ENCODE peak calls at places on chromosomes 2 and 18, in six cellular contexts. M is IMR-90, O is RWPE2, S is HCT116, P is cardiac muscle cell, V is testis. Z is an unnamed sample.
A peak's percentile ranks its signal among the peaks of the same experiment; 100 is the strongest.

GRCh38 chr2:32810909-32811495 is 135.8 kb upstream of the LTBP1 start:
- DNase-seq in M (no peak), O (no peak), S (no peak), P (no peak), V (no peak), Z (no peak)

GRCh38 chr18:76968073-76968472 is 145.7 kb downstream of the ZNF236 start:
- DNase-seq in M (no peak), O (no peak), S (no peak), P (no peak), V (no peak), Z (no peak)

GRCh38 chr2:101736861-101737291 is 39.4 kb downstream of the MAP4K4 start:
- DNase-seq in M (peak; percentile 80), O (no peak), S (no peak), P (peak; percentile 83), V (no peak), Z (no peak)

GRCh38 chr2:138103156-138103555 is 138.9 kb downstream of the HNMT start:
- DNase-seq in M (no peak), O (no peak), S (no peak), P (no peak), V (no peak), Z (no peak)

GRCh38 chr2:48104418-48104817 is 198.1 kb upstream of the FBXO11 start:
- DNase-seq in M (no peak), O (no peak), S (no peak), P (no peak), V (no peak), Z (no peak)

GRCh38 chr2:120937736-120938131 is 202.1 kb downstream of the GLI2 start:
- DNase-seq in M (peak; percentile 77), O (no peak), S (no peak), P (peak; percentile 94), V (peak; percentile 69), Z (no peak)

GRCh38 chr2:240581811-240582210 is 4.7 kb upstream of the CAPN10 start:
- DNase-seq in M (no peak), O (no peak), S (no peak), P (no peak), V (no peak), Z (no peak)

GRCh38 chr2:108268001-108268400 is 20.7 kb upstream of the SULT1C2 start:
- DNase-seq in M (peak; percentile 91), O (no peak), S (no peak), P (peak; percentile 59), V (no peak), Z (no peak)

GRCh38 chr2:137888845-137889244 is 75.4 kb upstream of the HNMT start:
- DNase-seq in M (no peak), O (no peak), S (peak; percentile 10), P (peak; percentile 43), V (peak; percentile 59), Z (peak; percentile 71)

GRCh38 chr2:47905454-47906260 is 641 bp downstream of the FBXO11 start:
- DNase-seq in M (peak; percentile 41), O (peak; percentile 61), S (no peak), P (peak; percentile 63), V (peak; percentile 65), Z (peak; percentile 77)

GRCh38 chr2:3739313-3739712 is 35.9 kb downstream of the DCDC2C start:
- DNase-seq in M (no peak), O (no peak), S (no peak), P (no peak), V (peak; percentile 30), Z (no peak)

GRCh38 chr2:16160281-16161084 is 220.1 kb downstream of the MYCN start:
- DNase-seq in M (no peak), O (no peak), S (no peak), P (no peak), V (no peak), Z (no peak)

GRCh38 chr2:145845207-145845894 is 1325.4 kb upstream of the ZEB2 start:
- DNase-seq in M (peak; percentile 4), O (no peak), S (no peak), P (peak; percentile 71), V (no peak), Z (no peak)

DNA sequence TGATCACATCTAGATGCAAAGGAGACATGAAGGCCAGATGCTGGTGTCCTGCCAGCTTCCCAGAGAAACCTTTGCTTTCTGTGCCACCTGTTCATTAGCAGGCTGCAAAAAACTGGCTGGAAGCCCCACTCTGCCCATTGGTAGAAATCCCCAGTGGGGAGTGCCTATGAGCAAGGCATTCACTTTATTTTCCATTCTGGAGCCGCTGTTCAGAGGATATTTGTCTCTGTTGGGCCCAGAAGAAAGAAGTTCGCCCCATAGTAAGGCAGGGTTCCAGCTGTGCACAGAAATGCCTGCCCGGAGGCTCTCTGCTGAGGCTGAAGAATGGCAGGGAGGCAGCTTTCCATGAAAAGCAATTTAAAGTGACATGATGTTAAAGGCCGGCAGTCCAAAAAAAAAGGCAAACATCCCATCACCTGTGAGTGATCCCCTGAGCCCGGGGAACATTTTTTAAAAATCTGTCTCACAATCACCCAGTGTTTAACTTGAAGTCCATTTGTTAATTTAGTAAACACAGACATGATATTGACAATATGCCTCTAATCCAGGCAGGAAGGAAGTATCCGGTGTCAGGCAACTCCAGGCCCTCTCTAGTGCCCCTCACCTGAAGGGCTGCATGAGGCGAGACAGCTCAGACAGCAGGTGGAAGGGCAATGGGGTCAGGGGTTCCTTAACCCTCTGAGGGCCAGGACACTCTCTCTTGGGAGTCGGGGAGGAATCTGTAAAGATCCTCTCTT is 265.1 kb upstream of the SIX2 start:
- DNase-seq in M (no peak), O (no peak), S (no peak), P (no peak), V (no peak), Z (no peak)
- H3K27ac ChIP-seq in M (no peak overlapping the region), O (no peak overlapping the region), S (no peak overlapping the region), P (no peak overlapping the region), V (no peak overlapping the region), Z (no peak overlapping the region)

GRCh38 chr2:173264603-173265366 is 89.9 kb upstream of the CDCA7 start:
- DNase-seq in M (no peak), O (no peak), S (no peak), P (no peak), V (no peak), Z (no peak)
- H3K4me3 ChIP-seq in M (no peak overlapping the region), O (no peak overlapping the region), S (no peak overlapping the region), P (no peak overlapping the region), V (no peak overlapping the region), Z (no peak overlapping the region)

GRCh38 chr2:231632559-231633142 is 40.0 kb downstream of the TEX44 start:
- DNase-seq in M (peak; percentile 96), O (no peak), S (no peak), P (peak; percentile 54), V (no peak), Z (no peak)

GRCh38 chr2:231622963-231623362 is 30.3 kb downstream of the TEX44 start:
- DNase-seq in M (no peak), O (no peak), S (no peak), P (no peak), V (no peak), Z (no peak)

GRCh38 chr2:231633259-231633976 is 40.8 kb downstream of the TEX44 start:
- DNase-seq in M (no peak), O (no peak), S (no peak), P (no peak), V (no peak), Z (no peak)

GRCh38 chr2:231626449-231626848 is 33.8 kb downstream of the TEX44 start:
- DNase-seq in M (no peak), O (no peak), S (no peak), P (no peak), V (no peak), Z (no peak)

DNA sequence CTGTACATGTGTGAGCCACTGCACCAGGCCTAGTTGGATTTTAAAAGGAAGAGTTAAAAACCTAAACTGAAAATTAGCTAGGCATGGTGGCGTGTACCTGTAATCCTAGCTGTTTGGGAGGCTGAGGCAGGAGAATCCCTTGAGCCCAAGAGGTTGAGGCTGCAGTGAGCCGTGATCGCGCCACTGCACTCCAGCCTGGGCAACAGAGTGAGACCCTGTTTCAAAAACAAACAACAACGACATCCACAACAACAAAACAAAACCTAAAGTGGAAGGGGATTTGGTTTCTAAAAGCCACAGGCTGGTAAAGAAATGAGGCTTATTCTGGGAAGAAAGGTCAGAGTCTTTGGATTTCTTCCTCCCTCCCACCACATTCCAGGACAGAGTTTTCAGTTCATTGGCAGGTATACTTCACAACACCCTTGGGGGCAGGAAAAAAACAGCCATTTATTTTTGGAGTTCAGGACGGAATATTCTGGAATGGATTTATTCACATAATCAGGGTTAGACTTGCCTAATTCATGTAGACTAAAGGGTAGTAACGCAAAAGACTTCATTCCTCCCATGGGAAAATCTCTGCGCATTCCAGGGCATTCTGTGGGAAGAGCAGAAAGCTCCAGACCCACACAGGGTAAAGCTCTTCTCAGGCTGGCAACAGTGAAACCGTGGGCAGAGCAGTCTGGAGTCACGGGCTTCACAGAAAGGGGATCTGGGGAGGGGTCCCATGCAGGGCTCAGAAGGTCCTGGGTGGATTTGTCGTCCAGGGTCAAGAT is 34.9 kb downstream of the TEX44 start:
- DNase-seq in M (peak; percentile 44), O (no peak), S (no peak), P (peak; percentile 72), V (no peak), Z (no peak)
- H3K27ac ChIP-seq in M (no peak overlapping the region), O (no peak overlapping the region), S (no peak overlapping the region), P (peak overlapping the region; percentile 77), V (peak overlapping the region; percentile 70), Z (no peak overlapping the region)

DNA sequence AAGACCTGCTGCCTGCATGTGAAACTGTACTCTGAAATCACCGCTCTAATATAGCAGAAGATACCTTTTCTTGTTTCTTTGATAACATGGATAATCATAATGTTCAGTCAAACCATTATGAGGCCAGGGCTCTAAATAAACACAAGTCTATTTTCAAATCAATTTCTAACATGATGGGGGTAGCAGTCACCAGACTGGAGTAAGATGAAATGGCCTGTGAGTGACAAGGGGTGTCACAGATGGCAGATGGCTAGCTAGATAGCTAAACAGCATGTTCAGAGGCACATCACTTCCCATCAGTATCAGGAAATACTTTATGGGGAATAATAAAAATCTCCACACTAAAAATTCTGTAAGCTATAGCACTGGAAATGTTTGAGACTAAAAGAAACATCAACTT is 14.0 kb downstream of the MBD2 start:
- DNase-seq in M (no peak), O (no peak), S (no peak), P (no peak), V (no peak), Z (no peak)
- H3K4me3 ChIP-seq in M (no peak overlapping the region), O (no peak overlapping the region), S (no peak overlapping the region), P (no peak overlapping the region), V (no peak overlapping the region), Z (no peak overlapping the region)

GRCh38 chr2:231162036-231162345 is 36.4 kb upstream of the ARMC9 start:
- DNase-seq in M (peak; percentile 99), O (no peak), S (no peak), P (peak; percentile 97), V (no peak), Z (no peak)
- H3K27ac ChIP-seq in M (peak overlapping the region; percentile 100), O (peak overlapping the region; percentile 46), S (no peak overlapping the region), P (no peak overlapping the region), V (no peak overlapping the region), Z (no peak overlapping the region)

GRCh38 chr18:55452123-55452611 is 135.8 kb downstream of the TCF4 start:
- DNase-seq in M (no peak), O (no peak), S (no peak), P (peak; percentile 8), V (peak; percentile 46), Z (no peak)
- H3K4me3 ChIP-seq in M (no peak overlapping the region), O (no peak overlapping the region), S (no peak overlapping the region), P (no peak overlapping the region), V (no peak overlapping the region), Z (no peak overlapping the region)